ENCODE peak calls at places on chromosomes 11 and 22, in five cellular contexts. L is GM23338, C is upper lobe of right lung, Z is GM12878, N is lower lobe of right lung. H is an unnamed sample. For H3K4me1, the result is how much of the 10 kb centered on the place peaks cover.

GRCh38 chr11:90134420-90135003 is at the start of gene NAALAD2:
- DNase-seq in L (peak), C (peak), Z (no peak), N (peak), H (no peak)

GRCh38 chr22:19811211-19811621 is 43.5 kb downstream of the GNB1L start:
- DNase-seq in L (no peak), C (no peak), Z (no peak), N (peak), H (no peak)

GRCh38 chr11:88552377-88553029 is 215.0 kb upstream of the CTSC start:
- DNase-seq in L (peak), C (peak), Z (peak), N (peak), H (no peak)

GRCh38 chr11:78886616-78887015 is 312.0 kb upstream of the NARS2 start:
- DNase-seq in L (no peak), C (no peak), Z (no peak), N (no peak), H (no peak)

GRCh38 chr11:123429851-123430735 is at the start of gene GRAMD1B:
- DNase-seq in L (peak), C (peak), Z (no peak), N (peak), H (no peak)

GRCh38 chr11:68373189-68373809 is 60.9 kb downstream of the LRP5 start:
- DNase-seq in L (no peak), C (no peak), Z (no peak), N (no peak), H (no peak)

GRCh38 chr11:63537293-63538101 is 889 bp downstream of the PLAAT4 start:
- DNase-seq in L (no peak), C (peak), Z (no peak), N (no peak), H (peak)

GRCh38 chr11:110349109-110349996 is 52.9 kb upstream of the RDX start:
- DNase-seq in L (no peak), C (no peak), Z (peak), N (no peak), H (no peak)

GRCh38 chr11:7977251-7977917 is 9.8 kb upstream of the EIF3F start:
- DNase-seq in L (peak), C (no peak), Z (no peak), N (no peak), H (no peak)

GRCh38 chr11:61682093-61682732 is 2.0 kb downstream of the DAGLA start:
- DNase-seq in L (no peak), C (no peak), Z (no peak), N (no peak), H (no peak)

GRCh38 chr11:62902932-62903331 is 18.2 kb downstream of the CHRM1 start:
- DNase-seq in L (no peak), C (no peak), Z (no peak), N (no peak), H (no peak)

GRCh38 chr11:2393111-2393868 is 7.3 kb upstream of the TSSC4 start:
- DNase-seq in L (no peak), C (no peak), Z (no peak), N (no peak), H (no peak)

GRCh38 chr11:106959800-106960199 is 58.5 kb downstream of the GUCY1A2 start:
- DNase-seq in L (no peak), C (no peak), Z (no peak), N (no peak), H (no peak)

GRCh38 chr11:115275045-115275444 is 229.2 kb downstream of the CADM1 start:
- DNase-seq in L (no peak), C (no peak), Z (no peak), N (no peak), H (no peak)

GRCh38 chr11:116811194-116811593 is 11.9 kb downstream of the APOA4 start:
- DNase-seq in L (no peak), C (no peak), Z (no peak), N (no peak), H (no peak)

GRCh38 chr11:46511352-46511751 is 82.5 kb downstream of the AMBRA1 start:
- DNase-seq in L (no peak), C (no peak), Z (no peak), N (no peak), H (no peak)

GRCh38 chr11:1832181-1832988 is 2.4 kb upstream of the SYT8 start:
- DNase-seq in L (peak), C (peak), Z (no peak), N (peak), H (no peak)

GRCh38 chr11:34588023-34588422 is 32.9 kb upstream of the EHF start:
- DNase-seq in L (no peak), C (no peak), Z (no peak), N (no peak), H (no peak)

GRCh38 chr11:128867277-128867676 is at the start of gene KCNJ1:
- DNase-seq in L (no peak), C (no peak), Z (no peak), N (no peak), H (no peak)

GRCh38 chr11:40602866-40603578 is 856.4 kb downstream of the LRRC4C start:
- DNase-seq in L (no peak), C (no peak), Z (no peak), N (no peak), H (no peak)

GRCh38 chr11:116336540-116336939 is 436.2 kb downstream of the BUD13 start:
- DNase-seq in L (no peak), C (no peak), Z (no peak), N (no peak), H (peak)

GRCh38 chr11:119979716-119980115 is 158.2 kb downstream of the TRIM29 start:
- DNase-seq in L (no peak), C (no peak), Z (no peak), N (no peak), H (no peak)
- TF ChIP-seq CTCF in L (no peak), C (no peak), Z (no peak), N (no peak), H (no peak)

DNA sequence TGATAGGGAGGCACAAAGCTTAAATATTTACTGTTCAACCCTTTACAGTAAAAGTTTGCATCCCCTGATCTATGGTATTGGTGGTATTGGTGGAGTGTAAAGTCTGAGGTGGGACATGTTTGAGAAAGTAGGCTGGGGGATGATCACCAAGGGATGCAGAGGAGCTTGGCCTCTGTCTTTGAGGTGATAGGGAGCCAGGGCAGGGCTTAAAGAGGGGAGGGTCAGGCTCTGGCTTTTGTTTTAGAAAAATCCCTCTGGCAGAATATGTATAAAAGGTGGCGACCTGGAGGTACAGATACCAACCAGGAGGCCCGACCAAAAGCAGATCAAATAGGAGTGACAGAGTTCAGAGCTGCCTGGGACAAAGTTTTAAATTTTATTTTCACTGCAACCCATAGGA is 59.0 kb downstream of the SWAP70 start:
- DNase-seq in L (peak), C (no peak), Z (no peak), N (no peak), H (no peak)
- H3K4me1 ChIP-seq in L (under half), C (under half), Z (under half), N (under half), H (under half)

GRCh38 chr11:15278129-15278528 is 163.4 kb downstream of the INSC start:
- DNase-seq in L (no peak), C (no peak), Z (no peak), N (no peak), H (no peak)

GRCh38 chr11:15280393-15280792 is 165.7 kb downstream of the INSC start:
- DNase-seq in L (no peak), C (no peak), Z (no peak), N (no peak), H (no peak)

GRCh38 chr11:15275141-15275540 is 160.4 kb downstream of the INSC start:
- DNase-seq in L (no peak), C (no peak), Z (no peak), N (no peak), H (no peak)

GRCh38 chr11:15276616-15277015 is 161.9 kb downstream of the INSC start:
- DNase-seq in L (peak), C (no peak), Z (no peak), N (no peak), H (no peak)
- TF ChIP-seq CTCF in L (peak), C (peak), Z (peak), N (no peak), H (peak)

GRCh38 chr11:119365071-119365591 is 16.4 kb downstream of the USP2 start:
- DNase-seq in L (no peak), C (no peak), Z (no peak), N (no peak), H (no peak)

GRCh38 chr11:119362741-119363080 is 16.2 kb upstream of the MFRP start:
- DNase-seq in L (no peak), C (no peak), Z (no peak), N (no peak), H (no peak)

GRCh38 chr11:119361961-119362725 is 15.6 kb upstream of the MFRP start:
- DNase-seq in L (no peak), C (no peak), Z (no peak), N (no peak), H (no peak)

GRCh38 chr11:119363874-119364590 is 17.5 kb downstream of the USP2 start:
- DNase-seq in L (peak), C (peak), Z (no peak), N (peak), H (no peak)

GRCh38 chr11:119363081-119363861 is 16.8 kb upstream of the MFRP start:
- DNase-seq in L (peak), C (no peak), Z (no peak), N (no peak), H (no peak)
- H3K4me1 ChIP-seq in L (under half), C (under half), Z (under half), N (under half), H (half or more)

GRCh38 chr11:121864660-121865059 is 251.4 kb downstream of the BLID start:
- DNase-seq in L (no peak), C (no peak), Z (no peak), N (no peak), H (no peak)
- TF ChIP-seq CTCF in L (no peak), C (no peak), Z (no peak), N (no peak), H (no peak)

GRCh38 chr22:49958462-49958921 is 2.1 kb upstream of the PIM3 start:
- DNase-seq in L (no peak), C (peak), Z (no peak), N (no peak), H (no peak)

GRCh38 chr22:49956914-49957825 is 3.4 kb upstream of the PIM3 start:
- DNase-seq in L (no peak), C (peak), Z (no peak), N (no peak), H (no peak)

GRCh38 chr22:49958961-49959781 is 1.4 kb upstream of the PIM3 start:
- DNase-seq in L (no peak), C (peak), Z (no peak), N (peak), H (no peak)

GRCh38 chr22:49956418-49956770 is 4.2 kb upstream of the PIM3 start:
- DNase-seq in L (no peak), C (peak), Z (no peak), N (peak), H (no peak)

GRCh38 chr22:49957826-49958461 is 2.6 kb upstream of the PIM3 start:
- DNase-seq in L (no peak), C (peak), Z (no peak), N (peak), H (no peak)
- H3K4me1 ChIP-seq in L (under half), C (half or more), Z (under half), N (half or more), H (half or more)

GRCh38 chr22:31048570-31048969 is 32.5 kb upstream of the SMTN start:
- DNase-seq in L (no peak), C (no peak), Z (no peak), N (no peak), H (no peak)
- TF ChIP-seq CTCF in L (no peak), C (no peak), Z (no peak), N (no peak), H (no peak)

GRCh38 chr22:22026157-22026831 is 43.7 kb upstream of the TOP3B start:
- DNase-seq in L (no peak), C (no peak), Z (peak), N (no peak), H (peak)
- H3K4me1 ChIP-seq in L (under half), C (under half), Z (half or more), N (under half), H (under half)

DNA sequence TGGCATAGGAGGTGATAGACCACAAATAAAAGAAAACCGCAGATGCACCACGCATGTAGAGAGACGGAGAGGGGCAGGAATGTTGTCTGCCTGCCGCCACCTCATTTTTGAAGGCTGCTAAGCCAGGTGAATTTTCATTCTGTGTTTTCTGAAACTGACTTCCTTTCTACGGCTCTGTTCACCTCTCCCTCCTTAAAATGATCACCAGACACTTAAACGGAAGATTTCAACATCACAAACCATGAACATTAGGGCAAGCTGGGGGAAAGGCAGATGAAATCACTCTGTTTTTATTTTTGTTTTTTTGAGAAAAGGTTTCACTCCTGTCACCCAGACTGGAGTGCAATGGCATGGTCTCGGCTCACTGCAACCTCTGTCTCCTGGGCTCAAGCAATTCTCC is 232.4 kb downstream of the MIAT start:
- DNase-seq in L (no peak), C (no peak), Z (no peak), N (no peak), H (peak)
- TF ChIP-seq CTCF in L (no peak), C (no peak), Z (no peak), N (no peak), H (no peak)

GRCh38 chr11:73975479-73975757 is 7.2 kb downstream of the UCP2 start:
- DNase-seq in L (no peak), C (no peak), Z (no peak), N (no peak), H (no peak)
- H3K4me1 ChIP-seq in L (under half), C (under half), Z (under half), N (under half), H (under half)

H was measured in esophagus muscularis mucosa.